ENCODE peak calls at places on chromosomes 12 and 14, in four cellular contexts. One of them, this sample, is unnamed.

GRCh38 chr14:69076341-69076740 is 76.6 kb downstream of the DCAF5 start:
- DNase-seq in upper lobe of left lung: no peak
- DNase-seq in activated naive CD8-positive, alpha-beta T cell treated with anti-CD3 and anti-CD28 coated beads, Interleukin-2, amount 10 ng/mL, durations not matched to agents 7 days and 5 days: no peak
- DNase-seq in EH: no peak
- DNase-seq in this sample: no peak

GRCh38 chr12:85676816-85677749 is 159.1 kb downstream of the RASSF9 start:
- DNase-seq in upper lobe of left lung: no peak
- DNase-seq in activated naive CD8-positive, alpha-beta T cell treated with anti-CD3 and anti-CD28 coated beads, Interleukin-2, amount 10 ng/mL, durations not matched to agents 7 days and 5 days: no peak
- DNase-seq in EH: no peak
- DNase-seq in this sample: no peak

GRCh38 chr14:71089974-71090373 is 182.7 kb downstream of the PCNX1 start:
- DNase-seq in upper lobe of left lung: no peak
- DNase-seq in activated naive CD8-positive, alpha-beta T cell treated with anti-CD3 and anti-CD28 coated beads, Interleukin-2, amount 10 ng/mL, durations not matched to agents 7 days and 5 days: no peak
- DNase-seq in EH: peak
- DNase-seq in this sample: peak

GRCh38 chr12:57518920-57519757 is 1.2 kb downstream of the DDIT3 start:
- DNase-seq in upper lobe of left lung: no peak
- DNase-seq in activated naive CD8-positive, alpha-beta T cell treated with anti-CD3 and anti-CD28 coated beads, Interleukin-2, amount 10 ng/mL, durations not matched to agents 7 days and 5 days: no peak
- DNase-seq in EH: peak
- DNase-seq in this sample: peak

GRCh38 chr12:126558219-126558618 is 1493.0 kb downstream of the AACS start:
- DNase-seq in upper lobe of left lung: no peak
- DNase-seq in activated naive CD8-positive, alpha-beta T cell treated with anti-CD3 and anti-CD28 coated beads, Interleukin-2, amount 10 ng/mL, durations not matched to agents 7 days and 5 days: no peak
- DNase-seq in EH: no peak
- DNase-seq in this sample: no peak

GRCh38 chr14:81062816-81063215 is 107.4 kb downstream of the TSHR start:
- DNase-seq in upper lobe of left lung: no peak
- DNase-seq in activated naive CD8-positive, alpha-beta T cell treated with anti-CD3 and anti-CD28 coated beads, Interleukin-2, amount 10 ng/mL, durations not matched to agents 7 days and 5 days: no peak
- DNase-seq in EH: peak
- DNase-seq in this sample: peak

GRCh38 chr12:76713130-76713529 is 50.8 kb upstream of the ZDHHC17 start:
- DNase-seq in upper lobe of left lung: no peak
- DNase-seq in activated naive CD8-positive, alpha-beta T cell treated with anti-CD3 and anti-CD28 coated beads, Interleukin-2, amount 10 ng/mL, durations not matched to agents 7 days and 5 days: no peak
- DNase-seq in EH: peak
- DNase-seq in this sample: peak

GRCh38 chr12:4584896-4585295 is 22.9 kb downstream of the DYRK4 start:
- DNase-seq in upper lobe of left lung: no peak
- DNase-seq in activated naive CD8-positive, alpha-beta T cell treated with anti-CD3 and anti-CD28 coated beads, Interleukin-2, amount 10 ng/mL, durations not matched to agents 7 days and 5 days: no peak
- DNase-seq in EH: no peak
- DNase-seq in this sample: no peak

GRCh38 chr14:96053600-96054381 is 14.6 kb downstream of the C14orf132 start:
- DNase-seq in upper lobe of left lung: no peak
- DNase-seq in activated naive CD8-positive, alpha-beta T cell treated with anti-CD3 and anti-CD28 coated beads, Interleukin-2, amount 10 ng/mL, durations not matched to agents 7 days and 5 days: no peak
- DNase-seq in EH: peak
- DNase-seq in this sample: peak

GRCh38 chr12:106416273-106416672 is 58.7 kb downstream of the POLR3B start:
- DNase-seq in upper lobe of left lung: no peak
- DNase-seq in activated naive CD8-positive, alpha-beta T cell treated with anti-CD3 and anti-CD28 coated beads, Interleukin-2, amount 10 ng/mL, durations not matched to agents 7 days and 5 days: no peak
- DNase-seq in EH: peak
- DNase-seq in this sample: peak

GRCh38 chr12:121783771-121784170 is 9.7 kb downstream of the RHOF start:
- DNase-seq in upper lobe of left lung: no peak
- DNase-seq in activated naive CD8-positive, alpha-beta T cell treated with anti-CD3 and anti-CD28 coated beads, Interleukin-2, amount 10 ng/mL, durations not matched to agents 7 days and 5 days: no peak
- DNase-seq in EH: no peak
- DNase-seq in this sample: no peak

GRCh38 chr14:75294649-75295033 is 16.0 kb downstream of the FOS start:
- DNase-seq in upper lobe of left lung: no peak
- DNase-seq in activated naive CD8-positive, alpha-beta T cell treated with anti-CD3 and anti-CD28 coated beads, Interleukin-2, amount 10 ng/mL, durations not matched to agents 7 days and 5 days: no peak
- DNase-seq in EH: no peak
- DNase-seq in this sample: no peak

GRCh38 chr12:128823216-128823915 is 392 bp downstream of the SLC15A4 start:
- DNase-seq in upper lobe of left lung: peak
- DNase-seq in activated naive CD8-positive, alpha-beta T cell treated with anti-CD3 and anti-CD28 coated beads, Interleukin-2, amount 10 ng/mL, durations not matched to agents 7 days and 5 days: no peak
- DNase-seq in EH: no peak
- DNase-seq in this sample: no peak

GRCh38 chr12:19484738-19485137 is 45.4 kb downstream of the AEBP2 start:
- DNase-seq in upper lobe of left lung: no peak
- DNase-seq in activated naive CD8-positive, alpha-beta T cell treated with anti-CD3 and anti-CD28 coated beads, Interleukin-2, amount 10 ng/mL, durations not matched to agents 7 days and 5 days: no peak
- DNase-seq in EH: no peak
- DNase-seq in this sample: no peak

GRCh38 chr12:53225635-53226424 is 6.2 kb downstream of the RARG start:
- DNase-seq in upper lobe of left lung: no peak
- DNase-seq in activated naive CD8-positive, alpha-beta T cell treated with anti-CD3 and anti-CD28 coated beads, Interleukin-2, amount 10 ng/mL, durations not matched to agents 7 days and 5 days: no peak
- DNase-seq in EH: no peak
- DNase-seq in this sample: no peak

GRCh38 chr14:101834387-101835165 is 73.1 kb downstream of the PPP2R5C start:
- DNase-seq in upper lobe of left lung: no peak
- DNase-seq in activated naive CD8-positive, alpha-beta T cell treated with anti-CD3 and anti-CD28 coated beads, Interleukin-2, amount 10 ng/mL, durations not matched to agents 7 days and 5 days: no peak
- DNase-seq in EH: peak
- DNase-seq in this sample: peak

GRCh38 chr12:47779301-47779942 is 6.4 kb downstream of the SLC48A1 start:
- DNase-seq in upper lobe of left lung: no peak
- DNase-seq in activated naive CD8-positive, alpha-beta T cell treated with anti-CD3 and anti-CD28 coated beads, Interleukin-2, amount 10 ng/mL, durations not matched to agents 7 days and 5 days: peak
- DNase-seq in EH: peak
- DNase-seq in this sample: peak

GRCh38 chr12:30823140-30823669 is 68.5 kb upstream of the CAPRIN2 start:
- DNase-seq in upper lobe of left lung: peak
- DNase-seq in activated naive CD8-positive, alpha-beta T cell treated with anti-CD3 and anti-CD28 coated beads, Interleukin-2, amount 10 ng/mL, durations not matched to agents 7 days and 5 days: peak
- DNase-seq in EH: no peak
- DNase-seq in this sample: no peak

GRCh38 chr12:10652192-10652591 is 21.7 kb downstream of the STYK1 start:
- DNase-seq in upper lobe of left lung: no peak
- DNase-seq in activated naive CD8-positive, alpha-beta T cell treated with anti-CD3 and anti-CD28 coated beads, Interleukin-2, amount 10 ng/mL, durations not matched to agents 7 days and 5 days: no peak
- DNase-seq in EH: peak
- DNase-seq in this sample: no peak

GRCh38 chr12:106084048-106084671 is 54.6 kb downstream of the NUAK1 start:
- DNase-seq in upper lobe of left lung: no peak
- DNase-seq in activated naive CD8-positive, alpha-beta T cell treated with anti-CD3 and anti-CD28 coated beads, Interleukin-2, amount 10 ng/mL, durations not matched to agents 7 days and 5 days: no peak
- DNase-seq in EH: peak
- DNase-seq in this sample: peak

GRCh38 chr12:81542621-81543020 is 216.5 kb downstream of the PPFIA2 start:
- DNase-seq in upper lobe of left lung: no peak
- DNase-seq in activated naive CD8-positive, alpha-beta T cell treated with anti-CD3 and anti-CD28 coated beads, Interleukin-2, amount 10 ng/mL, durations not matched to agents 7 days and 5 days: no peak
- DNase-seq in EH: no peak
- DNase-seq in this sample: peak

GRCh38 chr12:24012528-24012927 is 63.1 kb upstream of the SOX5 start:
- DNase-seq in upper lobe of left lung: no peak
- DNase-seq in activated naive CD8-positive, alpha-beta T cell treated with anti-CD3 and anti-CD28 coated beads, Interleukin-2, amount 10 ng/mL, durations not matched to agents 7 days and 5 days: no peak
- DNase-seq in EH: peak
- DNase-seq in this sample: peak

GRCh38 chr12:117587646-117588287 is 226.3 kb upstream of the NOS1 start:
- DNase-seq in upper lobe of left lung: no peak
- DNase-seq in activated naive CD8-positive, alpha-beta T cell treated with anti-CD3 and anti-CD28 coated beads, Interleukin-2, amount 10 ng/mL, durations not matched to agents 7 days and 5 days: peak
- DNase-seq in EH: peak
- DNase-seq in this sample: peak

GRCh38 chr12:19003987-19004619 is 125.4 kb upstream of the PLEKHA5 start:
- DNase-seq in upper lobe of left lung: no peak
- DNase-seq in activated naive CD8-positive, alpha-beta T cell treated with anti-CD3 and anti-CD28 coated beads, Interleukin-2, amount 10 ng/mL, durations not matched to agents 7 days and 5 days: no peak
- DNase-seq in EH: no peak
- DNase-seq in this sample: no peak

GRCh38 chr14:94659953-94660946 is 48.1 kb downstream of the SERPINA3 start:
- DNase-seq in upper lobe of left lung: no peak
- DNase-seq in activated naive CD8-positive, alpha-beta T cell treated with anti-CD3 and anti-CD28 coated beads, Interleukin-2, amount 10 ng/mL, durations not matched to agents 7 days and 5 days: no peak
- DNase-seq in EH: peak
- DNase-seq in this sample: no peak

GRCh38 chr14:33938131-33938949 is 12.5 kb downstream of the EGLN3 start:
- DNase-seq in upper lobe of left lung: peak
- DNase-seq in activated naive CD8-positive, alpha-beta T cell treated with anti-CD3 and anti-CD28 coated beads, Interleukin-2, amount 10 ng/mL, durations not matched to agents 7 days and 5 days: no peak
- DNase-seq in EH: peak
- DNase-seq in this sample: no peak

GRCh38 chr12:30753233-30753632 is 1.5 kb downstream of the CAPRIN2 start:
- DNase-seq in upper lobe of left lung: no peak
- DNase-seq in activated naive CD8-positive, alpha-beta T cell treated with anti-CD3 and anti-CD28 coated beads, Interleukin-2, amount 10 ng/mL, durations not matched to agents 7 days and 5 days: no peak
- DNase-seq in EH: peak
- DNase-seq in this sample: peak

GRCh38 chr14:37369446-37369845 is 171.7 kb downstream of the MIPOL1 start:
- DNase-seq in upper lobe of left lung: no peak
- DNase-seq in activated naive CD8-positive, alpha-beta T cell treated with anti-CD3 and anti-CD28 coated beads, Interleukin-2, amount 10 ng/mL, durations not matched to agents 7 days and 5 days: no peak
- DNase-seq in EH: no peak
- DNase-seq in this sample: no peak

GRCh38 chr14:53273671-53274072 is 120.5 kb upstream of the DDHD1 start:
- DNase-seq in upper lobe of left lung: peak
- DNase-seq in activated naive CD8-positive, alpha-beta T cell treated with anti-CD3 and anti-CD28 coated beads, Interleukin-2, amount 10 ng/mL, durations not matched to agents 7 days and 5 days: no peak
- DNase-seq in EH: no peak
- DNase-seq in this sample: peak

GRCh38 chr12:30839643-30840190 is 85.0 kb upstream of the CAPRIN2 start:
- DNase-seq in upper lobe of left lung: peak
- DNase-seq in activated naive CD8-positive, alpha-beta T cell treated with anti-CD3 and anti-CD28 coated beads, Interleukin-2, amount 10 ng/mL, durations not matched to agents 7 days and 5 days: no peak
- DNase-seq in EH: no peak
- DNase-seq in this sample: no peak

GRCh38 chr14:67630186-67630585 is 10.5 kb downstream of the ARG2 start:
- DNase-seq in upper lobe of left lung: no peak
- DNase-seq in activated naive CD8-positive, alpha-beta T cell treated with anti-CD3 and anti-CD28 coated beads, Interleukin-2, amount 10 ng/mL, durations not matched to agents 7 days and 5 days: no peak
- DNase-seq in EH: peak
- DNase-seq in this sample: no peak

This sample was measured in choroid plexus epithelial cell.